ENCODE peak calls at places on chromosomes 12 and 14, in six cellular contexts. Y is ovary, W is mammary epithelial cell, X is endodermal cell, U is progenitor cell of endocrine pancreas, V is Caco-2. E is an unnamed sample.

GRCh38 chr12:63753743-63754142 is 26.0 kb upstream of the RXYLT1 start:
- DNase-seq in Y (no peak), W (no peak), X (peak; percentile 57), U (no peak), V (no peak), E (no peak)

GRCh38 chr12:104718581-104718980 is 239.5 kb downstream of the SLC41A2 start:
- DNase-seq in Y (no peak), W (no peak), X (no peak), U (no peak), V (no peak), E (no peak)

GRCh38 chr12:89288959-89289358 is 63.3 kb downstream of the DUSP6 start:
- DNase-seq in Y (no peak), W (peak; percentile 44), X (no peak), U (no peak), V (no peak), E (no peak)

GRCh38 chr14:91482278-91483023 is 27.7 kb downstream of the PPP4R3A start:
- DNase-seq in Y (no peak), W (no peak), X (no peak), U (no peak), V (no peak), E (no peak)

GRCh38 chr14:105445290-105445689 is 25.7 kb downstream of the MTA1 start:
- DNase-seq in Y (no peak), W (no peak), X (no peak), U (no peak), V (no peak), E (no peak)

GRCh38 chr14:88895116-88895515 is 70.7 kb downstream of the TTC8 start:
- DNase-seq in Y (no peak), W (peak; percentile 44), X (no peak), U (no peak), V (no peak), E (no peak)

GRCh38 chr12:105740970-105741725 is 397.6 kb downstream of the NUAK1 start:
- DNase-seq in Y (peak; percentile 43), W (no peak), X (no peak), U (no peak), V (no peak), E (no peak)

GRCh38 chr14:105023144-105023543 is 2.3 kb upstream of the CDCA4 start:
- DNase-seq in Y (no peak), W (no peak), X (no peak), U (no peak), V (no peak), E (no peak)

GRCh38 chr12:64006211-64006610 is 161.7 kb downstream of the SRGAP1 start:
- DNase-seq in Y (no peak), W (no peak), X (no peak), U (no peak), V (no peak), E (no peak)

GRCh38 chr12:2263921-2264320 is 211.1 kb downstream of the CACNA1C start:
- DNase-seq in Y (no peak), W (no peak), X (no peak), U (no peak), V (no peak), E (no peak)

GRCh38 chr12:100668939-100669536 is 95.6 kb downstream of the GAS2L3 start:
- DNase-seq in Y (peak; percentile 30), W (peak; percentile 56), X (peak; percentile 98), U (peak; percentile 75), V (peak; percentile 74), E (peak; percentile 61)

GRCh38 chr12:14810953-14811483 is 3.0 kb downstream of the SMCO3 start:
- DNase-seq in Y (no peak), W (peak; percentile 19), X (peak; percentile 80), U (no peak), V (peak; percentile 63), E (no peak)

GRCh38 chr12:76688627-76689026 is 75.3 kb upstream of the ZDHHC17 start:
- DNase-seq in Y (no peak), W (no peak), X (no peak), U (no peak), V (no peak), E (no peak)

GRCh38 chr14:51176819-51177218 is 63.2 kb upstream of the TMX1 start:
- DNase-seq in Y (no peak), W (no peak), X (no peak), U (no peak), V (no peak), E (no peak)

GRCh38 chr14:94541234-94541975 is 19.8 kb upstream of the SERPINA4 start:
- DNase-seq in Y (no peak), W (no peak), X (no peak), U (no peak), V (no peak), E (no peak)

GRCh38 chr14:94120667-94121335 is 8.6 kb downstream of the IFI27L2 start:
- DNase-seq in Y (peak; percentile 1), W (peak; percentile 81), X (no peak), U (no peak), V (no peak), E (no peak)

GRCh38 chr12:16454481-16454880 is 107.0 kb downstream of the MGST1 start:
- DNase-seq in Y (no peak), W (peak; percentile 35), X (no peak), U (no peak), V (no peak), E (no peak)

GRCh38 chr14:83867871-83868270 is 1662.1 kb upstream of the FLRT2 start:
- DNase-seq in Y (peak; percentile 24), W (no peak), X (no peak), U (no peak), V (no peak), E (no peak)

GRCh38 chr12:49942921-49943662 is 7.4 kb upstream of the AQP2 start:
- DNase-seq in Y (no peak), W (no peak), X (peak; percentile 82), U (no peak), V (no peak), E (no peak)

GRCh38 chr14:48690349-48690748 is 895.8 kb downstream of the RPS29 start:
- DNase-seq in Y (no peak), W (no peak), X (no peak), U (no peak), V (no peak), E (no peak)
- TF ChIP-seq CTCF in Y (no peak), W (no peak), X (peak; percentile 68), U (peak; percentile 27), V (no peak), E (peak; percentile 22)

GRCh38 chr14:81557137-81557536 is 23.5 kb upstream of the SEL1L start:
- DNase-seq in Y (no peak), W (no peak), X (no peak), U (no peak), V (no peak), E (no peak)

GRCh38 chr14:81561084-81561775 is 27.6 kb upstream of the SEL1L start:
- DNase-seq in Y (no peak), W (peak; percentile 43), X (peak; percentile 85), U (no peak), V (no peak), E (no peak)

GRCh38 chr14:81565441-81566290 is 32.0 kb upstream of the SEL1L start:
- DNase-seq in Y (peak; percentile 31), W (no peak), X (peak; percentile 71), U (no peak), V (no peak), E (peak; percentile 26)

GRCh38 chr14:81559385-81559784 is 25.7 kb upstream of the SEL1L start:
- DNase-seq in Y (no peak), W (no peak), X (no peak), U (no peak), V (no peak), E (no peak)

DNA sequence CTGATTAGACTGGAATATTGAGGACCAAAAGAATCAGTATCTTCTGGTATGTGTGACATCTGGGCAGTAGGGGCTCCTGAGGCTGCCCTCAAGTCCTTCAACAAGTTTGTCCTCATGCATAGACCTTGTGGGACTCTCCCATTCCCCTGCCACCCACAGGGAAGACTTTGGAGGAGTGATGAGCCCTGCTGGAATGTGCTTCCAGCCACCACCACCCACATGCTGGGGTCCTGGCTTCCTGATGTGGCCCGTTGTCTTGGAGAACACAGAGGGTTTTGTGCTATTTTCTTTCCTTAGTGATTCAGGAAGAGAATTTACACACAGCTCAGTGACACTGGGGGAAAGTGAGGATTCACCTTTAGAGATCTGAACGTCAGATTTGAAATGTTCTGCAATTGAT is 29.2 kb upstream of the SEL1L start:
- DNase-seq in Y (no peak), W (no peak), X (peak; percentile 63), U (no peak), V (no peak), E (no peak)
- TF ChIP-seq CTCF in Y (no peak), W (no peak), X (no peak), U (no peak), V (no peak), E (no peak)

GRCh38 chr14:101183376-101184103 is 280.0 kb upstream of the RTL1 start:
- DNase-seq in Y (peak; percentile 70), W (no peak), X (peak; percentile 95), U (peak; percentile 84), V (no peak), E (no peak)
- TF ChIP-seq CTCF in Y (peak; percentile 70), W (no peak), X (peak; percentile 87), U (peak; percentile 77), V (no peak), E (peak; percentile 19)

DNA sequence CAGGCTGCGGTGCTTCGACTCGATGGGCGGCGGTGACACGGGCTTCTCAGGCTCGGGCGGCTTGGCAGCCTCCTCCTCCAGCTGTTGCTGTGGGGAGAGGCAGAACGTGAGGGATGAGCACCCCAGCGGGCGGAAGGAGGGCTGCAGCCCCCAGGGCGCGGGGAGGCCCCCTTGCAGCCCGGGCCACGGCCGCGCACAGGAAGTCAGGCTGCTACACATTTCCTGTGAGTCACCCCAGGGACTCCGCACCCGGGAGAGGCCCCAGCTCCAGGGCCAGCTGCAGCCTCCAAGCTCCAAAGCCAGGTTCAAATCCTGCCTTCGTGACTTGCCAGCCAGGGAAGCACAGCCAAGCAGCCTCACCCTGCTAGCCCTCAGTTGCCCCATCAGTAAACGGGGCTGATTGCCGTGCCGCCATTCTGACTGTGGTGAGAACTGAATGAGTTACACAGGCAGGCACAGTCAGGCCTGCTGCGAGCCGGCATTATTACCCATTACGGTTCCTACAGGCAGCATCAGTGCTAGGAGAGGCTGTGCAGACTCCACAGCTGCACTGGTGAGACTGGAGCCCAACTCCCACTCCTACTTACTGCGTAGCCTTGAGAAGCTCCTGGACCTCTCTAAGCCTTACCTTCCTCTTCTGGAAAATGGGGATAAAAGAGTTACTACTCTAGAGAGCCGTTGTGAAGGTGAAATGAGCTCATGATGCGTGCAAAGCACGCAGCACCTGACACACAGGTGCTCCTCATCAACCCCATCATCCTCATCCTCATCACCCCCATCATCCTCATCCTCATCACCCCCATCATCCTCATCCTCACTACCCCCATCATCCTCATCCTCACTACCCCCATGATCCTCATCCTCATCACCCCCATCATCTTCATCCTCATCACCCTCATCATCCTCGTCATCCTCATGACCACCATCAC is 100.9 kb downstream of the NCOR2 start:
- DNase-seq in Y (no peak), W (no peak), X (no peak), U (no peak), V (no peak), E (no peak)
- TF ChIP-seq CTCF in Y (no peak), W (no peak), X (no peak), U (no peak), V (no peak), E (no peak)

DNA sequence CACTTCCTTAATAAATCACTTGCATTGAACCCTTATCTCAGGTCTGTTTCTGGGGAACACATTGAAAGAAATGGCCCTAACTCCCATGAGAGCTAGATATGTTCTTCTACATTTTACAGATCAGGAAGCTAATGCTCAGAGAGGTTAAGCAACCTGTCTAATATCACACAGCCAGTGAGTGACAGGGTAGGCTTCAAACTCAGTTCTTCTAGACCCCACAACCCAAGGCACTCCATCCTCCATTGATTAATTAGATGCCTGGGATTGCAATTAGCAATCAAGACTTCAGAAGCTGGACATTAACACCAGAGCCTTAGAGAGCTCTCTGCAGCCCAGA is 59.8 kb downstream of the C14orf132 start:
- DNase-seq in Y (no peak), W (no peak), X (no peak), U (no peak), V (no peak), E (no peak)
- TF ChIP-seq CTCF in Y (no peak), W (no peak), X (no peak), U (no peak), V (no peak), E (no peak)

E was measured in D721Med.